ENCODE peak calls at places on chromosomes 12 and 14, in nine cellular contexts. J, H, N, O, P, U, C, F and T are unnamed samples.

GRCh38 chr14:59540852-59541251 is 35.8 kb downstream of the CCDC175 start:
- DNase-seq in U (no peak), J (no peak), N (no peak), O (no peak), P (no peak), F (no peak), H (no peak), C (no peak), T (no peak)

GRCh38 chr12:52847335-52848102 is 1.3 kb downstream of the KRT78 start:
- DNase-seq in P (no peak), N (peak), F (no peak), O (no peak), U (peak), H (no peak), J (no peak), C (no peak), T (peak)

GRCh38 chr12:19439059-19440018 is at the start of gene AEBP2:
- DNase-seq in N (peak), H (peak), F (peak), P (peak), C (peak), J (peak), O (peak), U (peak), T (peak)

GRCh38 chr14:50059773-50060629 is 56.4 kb downstream of the VCPKMT start:
- DNase-seq in O (no peak), C (no peak), J (no peak), H (no peak), P (no peak), N (no peak), F (no peak), U (no peak), T (no peak)

GRCh38 chr12:92408072-92408900 is 262.6 kb upstream of the BTG1 start:
- DNase-seq in H (peak), N (peak), O (peak), P (no peak), C (no peak), U (peak), F (no peak), J (peak), T (peak)

GRCh38 chr12:116693259-116694227 is 44.3 kb downstream of the SPRING1 start:
- DNase-seq in P (no peak), J (no peak), N (no peak), C (no peak), U (peak), F (no peak), O (no peak), H (peak), T (no peak)

GRCh38 chr12:85765443-85765842 is 70.8 kb downstream of the RASSF9 start:
- DNase-seq in N (no peak), H (no peak), J (no peak), U (no peak), P (no peak), C (no peak), F (no peak), O (no peak), T (no peak)

GRCh38 chr14:73272393-73272792 is 35.1 kb downstream of the PAPLN start:
- DNase-seq in J (no peak), C (no peak), H (no peak), N (no peak), U (no peak), O (no peak), P (no peak), F (no peak), T (no peak)

GRCh38 chr12:30756074-30756473 is 1.3 kb upstream of the CAPRIN2 start:
- DNase-seq in N (no peak), C (no peak), H (no peak), P (no peak), U (peak), F (no peak), J (no peak), O (no peak), T (no peak)

GRCh38 chr12:112962561-112962960 is 15.8 kb upstream of the OAS2 start:
- DNase-seq in C (no peak), J (no peak), U (no peak), P (no peak), H (no peak), O (no peak), F (no peak), N (no peak), T (no peak)

GRCh38 chr12:77202457-77203060 is 137.2 kb upstream of the E2F7 start:
- DNase-seq in F (no peak), O (no peak), U (no peak), C (no peak), J (no peak), P (no peak), H (no peak), N (peak), T (no peak)

GRCh38 chr12:42221722-42222121 is 16.3 kb downstream of the YAF2 start:
- DNase-seq in C (no peak), H (no peak), O (no peak), F (no peak), N (peak), P (no peak), U (no peak), J (no peak), T (no peak)

GRCh38 chr12:47975036-47975620 is 11.7 kb downstream of the TMEM106C start:
- DNase-seq in J (no peak), F (no peak), H (no peak), P (no peak), O (no peak), C (no peak), U (no peak), N (no peak), T (no peak)

GRCh38 chr14:82811246-82811645 is 1277.6 kb upstream of the SEL1L start:
- DNase-seq in U (no peak), F (no peak), N (no peak), P (no peak), H (no peak), C (no peak), O (no peak), J (no peak), T (no peak)

GRCh38 chr12:90280564-90281058 is 572.0 kb upstream of the ATP2B1 start:
- DNase-seq in J (peak), N (peak), C (peak), H (no peak), U (peak), P (no peak), O (no peak), F (no peak), T (peak)

GRCh38 chr12:124758266-124759200 is 105.1 kb downstream of the SCARB1 start:
- DNase-seq in J (no peak), F (no peak), N (no peak), U (no peak), P (no peak), H (no peak), C (no peak), O (no peak), T (no peak)